ENCODE peak calls at places on chromosome 16, in seven cellular contexts. G, P, F, W, R, L and O are unnamed samples.

GRCh38 chr16:69338557-69339288 is 641 bp downstream of the COG8 start:
- DNase-seq in G (no peak), P (no peak), F (no peak), W (no peak), R (no peak), L (no peak), O (no peak)

GRCh38 chr16:554640-555413 is 5.4 kb upstream of the PRR35 start:
- DNase-seq in G (no peak), P (peak; percentile 64), F (no peak), W (no peak), R (no peak), L (no peak), O (no peak)

GRCh38 chr16:89599451-89599858 is 14.0 kb upstream of the DPEP1 start:
- DNase-seq in G (peak; percentile 47), P (no peak), F (no peak), W (no peak), R (peak; percentile 74), L (no peak), O (no peak)

GRCh38 chr16:31427441-31428276 is 501 bp downstream of the COX6A2 start:
- DNase-seq in G (no peak), P (no peak), F (peak; percentile 52), W (peak; percentile 29), R (no peak), L (peak; percentile 62), O (no peak)

GRCh38 chr16:51337662-51338061 is 186.6 kb upstream of the SALL1 start:
- DNase-seq in G (peak; percentile 22), P (no peak), F (no peak), W (no peak), R (peak; percentile 8), L (no peak), O (no peak)

GRCh38 chr16:11361751-11362742 is 16.8 kb downstream of the RMI2 start:
- DNase-seq in G (peak; percentile 5), P (no peak), F (no peak), W (no peak), R (peak; percentile 57), L (no peak), O (no peak)

GRCh38 chr16:84735846-84736586 is 36.2 kb downstream of the USP10 start:
- DNase-seq in G (no peak), P (no peak), F (no peak), W (no peak), R (no peak), L (no peak), O (no peak)

GRCh38 chr16:65119905-65120341 is 1.9 kb downstream of the CDH11 start:
- DNase-seq in G (no peak), P (peak; percentile 83), F (no peak), W (no peak), R (no peak), L (no peak), O (no peak)

GRCh38 chr16:10688291-10688690 is 6.4 kb downstream of the TEKT5 start:
- DNase-seq in G (no peak), P (no peak), F (no peak), W (no peak), R (no peak), L (no peak), O (no peak)

GRCh38 chr16:85878875-85879274 is 20.1 kb upstream of the IRF8 start:
- DNase-seq in G (no peak), P (peak; percentile 37), F (no peak), W (no peak), R (peak; percentile 80), L (no peak), O (no peak)

GRCh38 chr16:86986136-86986535 is 331.1 kb downstream of the C16orf95 start:
- DNase-seq in G (peak; percentile 35), P (no peak), F (no peak), W (no peak), R (no peak), L (no peak), O (no peak)

GRCh38 chr16:8481810-8482209 is 108.5 kb downstream of the TMEM114 start:
- DNase-seq in G (no peak), P (no peak), F (no peak), W (no peak), R (no peak), L (no peak), O (no peak)

GRCh38 chr16:81908466-81909230 is 102.6 kb downstream of the SDR42E1 start:
- DNase-seq in G (no peak), P (no peak), F (no peak), W (no peak), R (no peak), L (no peak), O (peak; percentile 91)

GRCh38 chr16:13453938-13454553 is 465.9 kb upstream of the ERCC4 start:
- DNase-seq in G (peak; percentile 9), P (peak; percentile 25), F (no peak), W (no peak), R (peak; percentile 64), L (no peak), O (no peak)

GRCh38 chr16:79717324-79717848 is 116.8 kb upstream of the MAF start:
- DNase-seq in G (peak; percentile 7), P (no peak), F (no peak), W (no peak), R (no peak), L (no peak), O (no peak)

GRCh38 chr16:65342231-65342866 is 220.5 kb upstream of the CDH11 start:
- DNase-seq in G (no peak), P (no peak), F (no peak), W (no peak), R (no peak), L (no peak), O (no peak)

GRCh38 chr16:23278031-23278430 is 24.1 kb upstream of the SCNN1B start:
- DNase-seq in G (no peak), P (no peak), F (no peak), W (no peak), R (no peak), L (no peak), O (no peak)

GRCh38 chr16:12763517-12763916 is 40.2 kb downstream of the CPPED1 start:
- DNase-seq in G (no peak), P (no peak), F (no peak), W (no peak), R (no peak), L (no peak), O (no peak)

GRCh38 chr16:87765473-87765775 is 362 bp downstream of the KLHDC4 start:
- DNase-seq in G (peak; percentile 37), P (no peak), F (no peak), W (no peak), R (peak; percentile 28), L (peak; percentile 61), O (peak; percentile 4)

GRCh38 chr16:87538594-87538993 is 45.8 kb upstream of the ZCCHC14 start:
- DNase-seq in G (no peak), P (peak; percentile 91), F (no peak), W (no peak), R (no peak), L (no peak), O (no peak)

GRCh38 chr16:49592507-49593422 is 219.2 kb downstream of the C16orf78 start:
- DNase-seq in G (peak; percentile 55), P (peak; percentile 14), F (no peak), W (no peak), R (peak; percentile 28), L (peak; percentile 9), O (no peak)

GRCh38 chr16:9797306-9797705 is 384.9 kb downstream of the GRIN2A start:
- DNase-seq in G (no peak), P (peak; percentile 19), F (no peak), W (no peak), R (peak; percentile 16), L (no peak), O (no peak)

GRCh38 chr16:83912152-83912948 is 13.4 kb downstream of the MLYCD start:
- DNase-seq in G (no peak), P (no peak), F (no peak), W (no peak), R (no peak), L (no peak), O (no peak)